ENCODE peak calls at places on chromosomes 13 and 19, in ten cellular contexts. B, S, P, J, T, M, K, Q, I and D are unnamed samples.

GRCh38 chr13:107715496-107715895 is 499.8 kb downstream of the LIG4 start:
- DNase-seq in S (no peak), I (no peak), M (no peak), K (no peak), Q (no peak), J (no peak), P (no peak), B (no peak), T (no peak), D (no peak)

GRCh38 chr19:35224681-35225604 is 3.6 kb downstream of the FAM187B start:
- DNase-seq in K (no peak), S (no peak), I (no peak), M (no peak), T (no peak), J (peak; percentile 3), B (peak; percentile 70), Q (peak; percentile 80), P (no peak), D (no peak)

GRCh38 chr13:73230714-73231113 is 171.9 kb downstream of the KLF5 start:
- DNase-seq in J (no peak), M (no peak), S (peak; percentile 16), B (no peak), P (no peak), K (no peak), Q (no peak), I (no peak), T (no peak), D (no peak)

GRCh38 chr19:16262618-16263017 is 62.0 kb upstream of the KLF2 start:
- DNase-seq in J (no peak), K (no peak), T (no peak), S (peak; percentile 46), M (no peak), I (no peak), B (no peak), P (no peak), Q (no peak), D (no peak)

GRCh38 chr13:30241537-30241936 is 65.8 kb downstream of the KATNAL1 start:
- DNase-seq in K (no peak), J (no peak), M (no peak), T (no peak), S (peak; percentile 48), P (no peak), I (no peak), B (no peak), Q (no peak), D (no peak)

GRCh38 chr19:40542197-40542859 is 34.3 kb upstream of the SHKBP1 start:
- DNase-seq in S (peak; percentile 98), Q (no peak), B (no peak), T (peak; percentile 41), K (no peak), I (no peak), M (no peak), P (peak; percentile 60), J (no peak), D (no peak)

GRCh38 chr13:34507630-34508029 is 434.4 kb upstream of the NBEA start:
- DNase-seq in K (no peak), P (no peak), M (no peak), T (no peak), J (no peak), B (no peak), S (no peak), I (no peak), Q (no peak), D (no peak)

GRCh38 chr13:94849254-94849653 is 136.9 kb upstream of the SOX21 start:
- DNase-seq in B (no peak), K (no peak), J (no peak), S (no peak), M (no peak), P (no peak), Q (no peak), T (no peak), I (no peak), D (no peak)

GRCh38 chr13:97781891-97782305 is 171.6 kb upstream of the IPO5 start:
- DNase-seq in P (no peak), I (no peak), B (no peak), J (no peak), M (no peak), K (peak; percentile 16), S (peak; percentile 70), T (no peak), Q (no peak), D (no peak)

GRCh38 chr13:32825481-32825880 is 190.7 kb upstream of the KL start:
- DNase-seq in Q (no peak), T (no peak), K (no peak), I (no peak), M (no peak), S (no peak), B (no peak), J (no peak), P (no peak), D (no peak)

GRCh38 chr13:102191951-102192461 is 209.8 kb downstream of the FGF14 start:
- DNase-seq in J (no peak), K (no peak), T (no peak), P (peak; percentile 62), I (peak; percentile 3), S (peak; percentile 10), M (no peak), Q (no peak), B (no peak), D (no peak)

GRCh38 chr13:76425930-76426329 is 460.3 kb downstream of the KCTD12 start:
- DNase-seq in Q (no peak), K (no peak), M (no peak), S (peak; percentile 80), J (no peak), P (peak; percentile 93), I (no peak), B (no peak), T (no peak), D (no peak)